ENCODE peak calls at places on chromosomes 4 and X, in nine cellular contexts. J is tibial nerve, P is ovary, M is SK-N-SH, T is H1, R is A549, A is GM12878, I is stomach, K is K562. G is an unnamed sample.

GRCh38 chrX:68588653-68589371 is 58.7 kb upstream of the STARD8 start:
- DNase-seq in J (no peak), P (no peak), M (no peak), T (no peak), R (no peak), A (no peak), I (no peak), K (peak), G (no peak)

GRCh38 chr4:67035501-67035900 is 509.8 kb downstream of the CENPC start:
- DNase-seq in J (no peak), P (no peak), M (no peak), T (no peak), R (peak), A (no peak), I (no peak), K (no peak), G (no peak)

GRCh38 chr4:8044699-8045098 is 105.0 kb upstream of the AFAP1 start:
- DNase-seq in J (no peak), P (no peak), M (no peak), T (no peak), R (no peak), A (no peak), I (no peak), K (no peak), G (no peak)

GRCh38 chr4:56575820-56576429 is 70.3 kb downstream of the ARL9 start:
- DNase-seq in J (no peak), P (no peak), M (peak), T (no peak), R (peak), A (no peak), I (no peak), K (peak), G (no peak)

GRCh38 chr4:73653695-73654106 is 33.5 kb upstream of the RASSF6 start:
- DNase-seq in J (no peak), P (no peak), M (peak), T (no peak), R (peak), A (peak), I (peak), K (peak), G (no peak)

GRCh38 chrX:51893931-51894696 is 691 bp downstream of the MAGED1 start:
- DNase-seq in J (no peak), P (no peak), M (peak), T (peak), R (peak), A (no peak), I (no peak), K (no peak), G (no peak)

GRCh38 chrX:86002076-86002896 is 45.1 kb downstream of the CHM start:
- DNase-seq in J (no peak), P (no peak), M (no peak), T (peak), R (peak), A (no peak), I (peak), K (peak), G (no peak)

GRCh38 chrX:129787336-129788055 is 7.7 kb downstream of the SASH3 start:
- DNase-seq in J (no peak), P (peak), M (no peak), T (no peak), R (no peak), A (no peak), I (no peak), K (no peak), G (no peak)

GRCh38 chr4:67909910-67910905 is 26.4 kb upstream of the TMPRSS11D start:
- DNase-seq in J (no peak), P (no peak), M (no peak), T (no peak), R (peak), A (no peak), I (no peak), K (peak), G (no peak)

GRCh38 chr4:149048451-149049143 is 606.4 kb upstream of the NR3C2 start:
- DNase-seq in J (no peak), P (no peak), M (no peak), T (no peak), R (no peak), A (no peak), I (no peak), K (no peak), G (no peak)

GRCh38 chr4:76997454-76997853 is 47.9 kb downstream of the SEPTIN11 start:
- DNase-seq in J (no peak), P (no peak), M (no peak), T (no peak), R (no peak), A (no peak), I (no peak), K (no peak), G (no peak)

GRCh38 chrX:9312922-9313867 is 151.7 kb upstream of the TBL1X start:
- DNase-seq in J (peak), P (peak), M (peak), T (peak), R (peak), A (no peak), I (peak), K (peak), G (no peak)

GRCh38 chrX:67555578-67556203 is 11.9 kb downstream of the AR start:
- DNase-seq in J (no peak), P (no peak), M (peak), T (peak), R (peak), A (no peak), I (peak), K (peak), G (no peak)

GRCh38 chr4:177047070-177047850 is 254.5 kb upstream of the VEGFC start:
- DNase-seq in J (no peak), P (peak), M (peak), T (peak), R (peak), A (no peak), I (peak), K (peak), G (no peak)

GRCh38 chr4:726235-726787 is 20.7 kb downstream of the PCGF3 start:
- DNase-seq in J (no peak), P (peak), M (no peak), T (no peak), R (no peak), A (no peak), I (no peak), K (peak), G (no peak)

GRCh38 chrX:71541546-71542022 is 8.7 kb downstream of the OGT start:
- DNase-seq in J (no peak), P (no peak), M (no peak), T (no peak), R (no peak), A (no peak), I (no peak), K (no peak), G (no peak)

GRCh38 chr4:61493470-61493869 is 293.3 kb downstream of the ADGRL3 start:
- DNase-seq in J (no peak), P (no peak), M (no peak), T (no peak), R (peak), A (no peak), I (no peak), K (no peak), G (no peak)

GRCh38 chr4:39569209-39569608 is 42.0 kb upstream of the UGDH start:
- DNase-seq in J (no peak), P (no peak), M (no peak), T (no peak), R (no peak), A (no peak), I (no peak), K (no peak), G (no peak)

GRCh38 chrX:149629730-149630387 is 1.7 kb downstream of the TMEM185A start:
- DNase-seq in J (no peak), P (no peak), M (no peak), T (no peak), R (no peak), A (no peak), I (no peak), K (no peak), G (no peak)

GRCh38 chrX:22249371-22249770 is 23.3 kb upstream of the CBLL2 start:
- DNase-seq in J (no peak), P (no peak), M (no peak), T (no peak), R (no peak), A (no peak), I (no peak), K (no peak), G (no peak)

GRCh38 chr4:109912706-109913621 is at the start of gene EGF:
- DNase-seq in J (no peak), P (no peak), M (no peak), T (no peak), R (peak), A (no peak), I (no peak), K (peak), G (no peak)

GRCh38 chr4:155220025-155220424 is 11.6 kb downstream of the NPY2R start:
- DNase-seq in J (no peak), P (no peak), M (no peak), T (no peak), R (no peak), A (no peak), I (no peak), K (no peak), G (no peak)

GRCh38 chrX:101206471-101206870 is 13.1 kb upstream of the DRP2 start:
- DNase-seq in J (no peak), P (no peak), M (peak), T (no peak), R (peak), A (no peak), I (no peak), K (peak), G (no peak)

GRCh38 chrX:15947648-15948317 is 93.2 kb upstream of the AP1S2 start:
- DNase-seq in J (no peak), P (no peak), M (no peak), T (peak), R (peak), A (no peak), I (no peak), K (peak), G (no peak)

GRCh38 chr4:139266583-139267257 is 13.3 kb downstream of the MGARP start:
- DNase-seq in J (peak), P (peak), M (peak), T (no peak), R (peak), A (peak), I (peak), K (peak), G (no peak)

GRCh38 chrX:56796641-56797395 is 67.8 kb downstream of the NBDY start:
- DNase-seq in J (no peak), P (no peak), M (peak), T (no peak), R (no peak), A (no peak), I (no peak), K (no peak), G (peak)

GRCh38 chrX:39805022-39805421 is 292.7 kb downstream of the BCOR start:
- DNase-seq in J (no peak), P (no peak), M (no peak), T (no peak), R (no peak), A (no peak), I (no peak), K (no peak), G (no peak)

GRCh38 chrX:40313269-40313668 is 215.5 kb upstream of the BCOR start:
- DNase-seq in J (no peak), P (no peak), M (no peak), T (no peak), R (no peak), A (no peak), I (no peak), K (no peak), G (no peak)

GRCh38 chrX:78105944-78106650 is 2.0 kb downstream of the PGK1 start:
- DNase-seq in J (no peak), P (no peak), M (no peak), T (no peak), R (no peak), A (no peak), I (no peak), K (no peak), G (no peak)

GRCh38 chrX:16822723-16823122 is 36.5 kb downstream of the TXLNG start:
- DNase-seq in J (no peak), P (no peak), M (no peak), T (no peak), R (no peak), A (no peak), I (no peak), K (no peak), G (no peak)

GRCh38 chrX:40090050-40090804 is 7.5 kb downstream of the BCOR start:
- DNase-seq in J (no peak), P (peak), M (peak), T (peak), R (no peak), A (no peak), I (peak), K (peak), G (no peak)

GRCh38 chr4:185742766-185743165 is 69.2 kb downstream of the SORBS2 start:
- DNase-seq in J (no peak), P (no peak), M (no peak), T (no peak), R (no peak), A (no peak), I (no peak), K (no peak), G (peak)

GRCh38 chrX:46571423-46572294 is 1.9 kb upstream of the CHST7 start:
- DNase-seq in J (no peak), P (no peak), M (no peak), T (no peak), R (no peak), A (no peak), I (no peak), K (no peak), G (no peak)

GRCh38 chr4:18691431-18692200 is 670.1 kb upstream of the LCORL start:
- DNase-seq in J (no peak), P (no peak), M (no peak), T (peak), R (no peak), A (no peak), I (no peak), K (no peak), G (no peak)

GRCh38 chr4:169663894-169664293 is 43.5 kb downstream of the CLCN3 start:
- DNase-seq in J (no peak), P (no peak), M (no peak), T (no peak), R (no peak), A (no peak), I (no peak), K (no peak), G (no peak)

GRCh38 chr4:53476232-53477037 is 99.0 kb downstream of the FIP1L1 start:
- DNase-seq in J (no peak), P (no peak), M (no peak), T (no peak), R (peak), A (no peak), I (no peak), K (peak), G (no peak)

GRCh38 chr4:102620697-102621497 is 119.7 kb downstream of the NFKB1 start:
- DNase-seq in J (no peak), P (no peak), M (peak), T (no peak), R (peak), A (no peak), I (peak), K (peak), G (no peak)

GRCh38 chrX:30895331-30895730 is 6.3 kb upstream of the TAB3 start:
- DNase-seq in J (no peak), P (no peak), M (no peak), T (no peak), R (no peak), A (no peak), I (no peak), K (no peak), G (no peak)

GRCh38 chr4:10808591-10808990 is 124.0 kb upstream of the CLNK start:
- DNase-seq in J (no peak), P (no peak), M (no peak), T (no peak), R (no peak), A (no peak), I (no peak), K (no peak), G (no peak)
- TF ChIP-seq EP300 in J (no peak), P (no peak), M (no peak), T (no peak), R (no peak), A (no peak), I (no peak), K (no peak), G (no peak)

GRCh38 chrX:45515262-45516215 is 314.9 kb upstream of the DIPK2B start:
- DNase-seq in J (peak), P (peak), M (peak), T (no peak), R (peak), A (no peak), I (peak), K (peak), G (no peak)
- TF ChIP-seq EP300 in J (peak), P (peak), M (peak), T (no peak), R (peak), A (no peak), I (no peak), K (no peak), G (no peak)

GRCh38 chr4:98794565-98795205 is 134.2 kb downstream of the EIF4E start:
- DNase-seq in J (no peak), P (no peak), M (no peak), T (no peak), R (no peak), A (no peak), I (no peak), K (peak), G (no peak)
- TF ChIP-seq EP300 in J (no peak), P (no peak), M (no peak), T (no peak), R (no peak), A (no peak), I (no peak), K (peak), G (no peak)

DNA sequence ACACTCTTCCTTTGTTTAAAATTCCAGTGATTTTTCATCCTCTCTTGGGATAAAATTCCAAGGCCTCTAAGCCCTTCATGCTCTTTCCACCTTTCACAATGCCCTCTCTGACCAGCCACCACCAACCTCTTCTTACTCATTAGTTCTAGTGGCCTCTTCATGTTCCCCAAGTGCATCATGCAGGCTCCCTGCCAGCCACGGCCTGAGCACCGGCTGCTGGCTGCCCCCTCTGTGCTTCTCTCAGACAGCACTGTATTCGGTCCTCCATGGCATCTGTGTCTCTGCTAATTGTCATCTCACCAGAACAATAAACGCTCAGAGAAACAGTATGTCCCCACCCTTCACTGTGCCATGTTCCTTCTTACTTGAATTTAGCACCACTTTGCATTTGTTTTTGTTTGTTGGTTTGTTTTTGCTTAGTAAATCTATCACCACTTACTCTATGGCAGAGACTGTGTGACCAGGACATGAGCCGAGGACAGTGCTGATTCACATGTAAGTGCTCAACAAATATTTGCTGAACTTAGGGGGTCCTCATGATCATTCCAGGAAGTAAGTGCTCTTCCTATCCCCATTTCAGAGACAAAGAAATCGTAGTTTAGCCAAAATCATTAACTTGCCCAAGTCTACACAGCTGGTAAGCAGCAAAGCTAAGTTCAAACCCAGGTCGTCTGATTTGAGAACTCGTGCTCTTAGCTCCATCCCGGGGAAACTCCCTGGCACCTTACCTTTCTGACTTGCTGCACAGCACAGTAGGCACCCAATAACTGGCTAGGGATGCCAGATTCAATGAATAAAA is 77.1 kb upstream of the UCP1 start:
- DNase-seq in J (no peak), P (peak), M (no peak), T (no peak), R (no peak), A (no peak), I (no peak), K (no peak), G (peak)
- TF ChIP-seq EP300 in J (no peak), P (no peak), M (no peak), T (no peak), R (no peak), A (no peak), I (no peak), K (no peak), G (no peak)

G was measured in esophagus muscularis mucosa.